ENCODE peak calls at places on chromosome 9, in eight cellular contexts. A is body of pancreas, W is breast epithelium, E is A549, G is lower leg skin, R is tibial nerve, F is testis, O is adrenal gland. N is an unnamed sample.

GRCh38 chr9:91073049-91073810 is 271.6 kb downstream of the SYK start:
- DNase-seq in G (no peak), W (no peak), O (no peak), A (no peak), E (no peak), R (no peak), F (no peak), N (no peak)

GRCh38 chr9:12884736-12885395 is 110.0 kb downstream of the LURAP1L start:
- DNase-seq in O (peak), E (peak), G (no peak), A (no peak), F (no peak), W (no peak), R (no peak), N (peak)

GRCh38 chr9:10062629-10063395 is 550.0 kb downstream of the PTPRD start:
- DNase-seq in A (no peak), G (no peak), O (peak), W (no peak), E (no peak), F (no peak), R (no peak), N (no peak)

GRCh38 chr9:95570646-95571045 is 53.9 kb upstream of the PTCH1 start:
- DNase-seq in O (no peak), G (no peak), E (no peak), F (no peak), R (no peak), W (no peak), A (no peak), N (peak)

GRCh38 chr9:120257483-120257882 is 322.5 kb downstream of the CDK5RAP2 start:
- DNase-seq in G (no peak), E (no peak), O (no peak), R (no peak), F (no peak), A (no peak), W (no peak), N (no peak)

GRCh38 chr9:86500667-86501435 is 146.6 kb upstream of the TUT7 start:
- DNase-seq in O (no peak), W (no peak), G (no peak), E (no peak), F (no peak), R (no peak), A (no peak), N (peak)

GRCh38 chr9:113589890-113590289 is 126.4 kb downstream of the RGS3 start:
- DNase-seq in F (no peak), G (no peak), A (no peak), R (no peak), E (no peak), W (no peak), O (no peak), N (no peak)

GRCh38 chr9:19127881-19128719 is 808 bp upstream of the PLIN2 start:
- DNase-seq in F (peak), G (peak), E (no peak), O (peak), A (peak), W (no peak), R (peak), N (no peak)

GRCh38 chr9:115002371-115003120 is 72.2 kb upstream of the TNFSF8 start:
- DNase-seq in O (no peak), W (no peak), G (no peak), A (no peak), R (no peak), F (no peak), E (no peak), N (no peak)

GRCh38 chr9:124108216-124108615 is 96.6 kb downstream of the LHX2 start:
- DNase-seq in W (no peak), F (no peak), A (no peak), G (no peak), R (no peak), E (no peak), O (no peak), N (no peak)

GRCh38 chr9:122263699-122264349 is 816 bp downstream of the RBM18 start:
- DNase-seq in R (no peak), F (no peak), W (no peak), O (no peak), A (no peak), G (no peak), E (no peak), N (no peak)

GRCh38 chr9:16601991-16602390 is 268.5 kb downstream of the BNC2 start:
- DNase-seq in O (no peak), E (no peak), R (no peak), F (no peak), G (no peak), A (no peak), W (no peak), N (no peak)

GRCh38 chr9:114989600-114990410 is 59.4 kb upstream of the TNFSF8 start:
- DNase-seq in R (no peak), F (no peak), A (no peak), G (no peak), E (no peak), W (no peak), O (no peak), N (no peak)

GRCh38 chr9:96721303-96721702 is 56.6 kb downstream of the ZNF510 start:
- DNase-seq in F (no peak), W (no peak), O (no peak), A (no peak), G (no peak), E (no peak), R (no peak), N (no peak)

GRCh38 chr9:124264812-124265211 is 7.1 kb downstream of the NEK6 start:
- DNase-seq in A (no peak), F (no peak), O (no peak), R (no peak), E (no peak), W (no peak), G (no peak), N (no peak)

GRCh38 chr9:121818016-121818661 is 166.7 kb downstream of the DAB2IP start:
- DNase-seq in G (peak), F (no peak), W (no peak), A (no peak), O (no peak), E (no peak), R (no peak), N (no peak)

GRCh38 chr9:35271637-35272036 is 109.8 kb downstream of the UNC13B start:
- DNase-seq in O (no peak), F (no peak), G (no peak), A (no peak), W (no peak), R (no peak), E (no peak), N (no peak)

GRCh38 chr9:124621371-124622328 is 114.5 kb upstream of the NR5A1 start:
- DNase-seq in O (no peak), G (no peak), E (no peak), W (peak), F (no peak), A (no peak), R (no peak), N (no peak)

GRCh38 chr9:115694014-115694413 is 459.6 kb upstream of the PAPPA start:
- DNase-seq in O (no peak), G (no peak), R (no peak), A (no peak), F (no peak), W (no peak), E (peak), N (no peak)

GRCh38 chr9:5869315-5870019 is 21.2 kb upstream of the MLANA start:
- DNase-seq in F (no peak), O (no peak), A (no peak), W (no peak), G (peak), R (no peak), E (peak), N (peak)

GRCh38 chr9:101705135-101705661 is 33.2 kb downstream of the GRIN3A start:
- DNase-seq in F (peak), W (no peak), A (peak), E (no peak), O (peak), R (no peak), G (peak), N (no peak)

GRCh38 chr9:21995652-21996275 is 1.2 kb downstream of the CDKN2B-AS1 start:
- DNase-seq in G (peak), F (peak), O (peak), A (peak), R (no peak), W (no peak), E (no peak), N (no peak)

GRCh38 chr9:21993893-21994525 is at the start of gene CDKN2A:
- DNase-seq in E (no peak), F (peak), O (peak), W (no peak), R (no peak), G (no peak), A (no peak), N (no peak)

GRCh38 chr9:21994526-21994995 is at the start of gene CDKN2B-AS1:
- DNase-seq in W (no peak), E (no peak), A (peak), G (no peak), F (peak), O (peak), R (no peak), N (no peak)

GRCh38 chr9:21996438-21996837 is 1.8 kb downstream of the CDKN2B-AS1 start:
- DNase-seq in F (no peak), W (no peak), R (no peak), E (no peak), O (no peak), A (no peak), G (no peak), N (no peak)

GRCh38 chr9:21994996-21995651 is 533 bp downstream of the CDKN2B-AS1 start:
- DNase-seq in E (no peak), A (peak), O (peak), W (peak), F (peak), R (no peak), G (peak), N (no peak)
- TF ChIP-seq POLR2A in E (no peak), A (peak), O (peak), W (no peak), F (no peak), R (no peak), G (no peak), N (no peak)

GRCh38 chr9:126754436-126755324 is 50.2 kb upstream of the ZBTB43 start:
- DNase-seq in A (no peak), G (peak), W (no peak), R (no peak), F (no peak), O (no peak), E (no peak), N (no peak)

GRCh38 chr9:126756876-126757415 is 47.9 kb upstream of the ZBTB43 start:
- DNase-seq in G (peak), F (no peak), O (no peak), A (no peak), W (peak), E (no peak), R (no peak), N (no peak)

GRCh38 chr9:126756238-126756637 is 48.6 kb upstream of the ZBTB43 start:
- DNase-seq in E (no peak), O (no peak), A (no peak), F (no peak), R (no peak), G (peak), W (no peak), N (no peak)

GRCh38 chr9:126752881-126753670 is 51.8 kb upstream of the ZBTB43 start:
- DNase-seq in R (no peak), O (no peak), F (no peak), E (no peak), G (peak), W (peak), A (no peak), N (no peak)

GRCh38 chr9:126755325-126755875 is 49.4 kb upstream of the ZBTB43 start:
- DNase-seq in W (no peak), F (no peak), R (no peak), O (no peak), G (peak), A (no peak), E (no peak), N (no peak)
- TF ChIP-seq POLR2A in W (no peak), F (no peak), R (no peak), O (no peak), G (no peak), A (no peak), E (no peak), N (no peak)

DNA sequence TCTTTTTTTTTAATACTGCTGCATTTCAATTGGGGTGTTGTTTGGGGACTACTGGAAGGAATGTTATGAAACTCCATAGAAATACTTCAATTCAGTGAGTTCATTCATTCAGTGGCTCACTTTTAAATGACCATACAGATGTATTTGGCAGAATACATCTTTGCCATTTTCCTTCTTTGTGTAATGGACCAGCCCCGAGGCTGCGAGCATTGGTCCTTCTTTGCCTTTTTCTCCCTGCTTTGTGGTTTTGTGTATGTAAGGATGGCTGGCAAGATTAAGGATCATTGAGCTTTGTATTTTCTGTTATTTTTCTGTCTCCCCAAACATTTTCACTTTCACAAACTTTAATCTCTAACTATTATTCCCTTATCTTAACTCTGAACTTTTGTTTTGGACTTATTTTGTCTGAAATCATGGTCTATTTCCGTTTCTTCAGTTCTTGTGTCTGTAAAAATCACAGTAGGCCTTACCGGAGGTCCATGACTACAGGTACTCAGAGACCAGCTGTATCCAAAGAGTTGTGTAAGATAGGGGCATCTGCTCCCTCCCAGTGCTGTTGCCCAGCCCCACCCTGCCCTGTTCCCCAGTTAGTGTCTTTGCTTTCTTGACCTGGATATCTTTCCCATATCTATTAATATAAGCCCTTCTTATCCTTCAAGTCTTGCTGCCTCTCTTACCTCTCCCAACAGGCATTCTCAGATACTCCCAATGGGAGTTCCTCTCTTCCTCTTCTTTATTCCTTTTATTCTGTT is 154.3 kb upstream of the DMRT1 start:
- DNase-seq in F (no peak), E (no peak), A (no peak), O (no peak), R (no peak), G (no peak), W (no peak), N (no peak)
- TF ChIP-seq POLR2A in F (no peak), E (no peak), A (no peak), O (no peak), R (no peak), G (no peak), W (no peak), N (no peak)

GRCh38 chr9:128943832-128944620 is 3.4 kb downstream of the DOLK start:
- DNase-seq in O (no peak), E (no peak), G (peak), F (no peak), R (no peak), A (no peak), W (peak), N (no peak)

GRCh38 chr9:128946945-128947422 is 419 bp downstream of the DOLK start:
- DNase-seq in R (no peak), F (peak), O (peak), G (no peak), W (peak), E (no peak), A (peak), N (no peak)

GRCh38 chr9:128945798-128946501 is 1.5 kb downstream of the DOLK start:
- DNase-seq in G (peak), F (no peak), W (peak), E (no peak), R (no peak), O (no peak), A (no peak), N (no peak)

GRCh38 chr9:128946544-128946943 is 859 bp downstream of the DOLK start:
- DNase-seq in E (no peak), R (no peak), G (no peak), F (no peak), O (no peak), A (no peak), W (no peak), N (no peak)

DNA sequence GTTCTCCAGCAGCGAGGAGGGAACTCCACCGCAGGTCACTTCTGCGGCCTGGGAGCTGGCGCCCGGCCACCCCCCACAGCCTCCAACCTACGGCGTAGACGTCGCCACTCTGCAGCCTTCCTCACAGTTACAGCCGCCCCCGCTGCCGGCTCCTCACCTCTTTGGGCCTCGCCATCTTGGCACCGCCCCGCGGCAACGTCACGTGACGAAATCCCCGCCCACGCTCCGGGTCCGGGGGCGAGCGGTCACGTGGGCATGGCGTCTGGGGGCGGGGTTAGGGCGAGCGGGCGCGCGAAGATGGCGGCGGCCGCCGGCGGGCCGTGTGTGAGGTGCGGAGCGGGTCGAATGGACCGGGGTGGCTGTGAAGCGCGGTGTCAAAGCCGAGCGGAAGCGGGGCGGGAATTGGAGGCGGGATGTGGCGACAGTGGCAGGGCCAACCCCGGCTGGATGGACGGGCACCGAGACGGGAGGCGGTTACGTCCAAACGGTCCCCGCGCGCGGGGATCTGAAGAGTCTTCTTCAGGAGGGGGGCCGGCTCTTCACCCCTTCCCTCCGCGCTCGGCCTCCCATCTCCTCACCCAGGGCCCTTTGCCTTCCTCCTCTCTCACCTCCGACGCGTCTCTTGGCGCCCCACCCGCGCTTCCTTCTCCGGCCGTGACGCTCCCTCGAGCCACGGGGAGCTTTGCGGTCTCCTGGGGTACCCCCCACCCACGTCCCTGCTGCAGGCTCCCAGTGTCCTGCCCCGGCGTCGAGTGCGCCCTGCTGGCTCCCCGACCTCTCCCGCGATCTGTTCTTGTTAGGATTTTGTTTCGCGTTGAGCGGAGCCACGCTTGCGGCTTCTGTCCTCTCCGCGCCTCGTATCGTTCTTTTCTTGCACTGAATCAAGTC is at the start of the genes DOLK and NUP188:
- DNase-seq in F (peak), W (peak), E (peak), A (peak), O (peak), R (peak), G (peak), N (peak)
- TF ChIP-seq POLR2A in F (peak), W (peak), E (peak), A (peak), O (peak), R (peak), G (no peak), N (peak)

DNA sequence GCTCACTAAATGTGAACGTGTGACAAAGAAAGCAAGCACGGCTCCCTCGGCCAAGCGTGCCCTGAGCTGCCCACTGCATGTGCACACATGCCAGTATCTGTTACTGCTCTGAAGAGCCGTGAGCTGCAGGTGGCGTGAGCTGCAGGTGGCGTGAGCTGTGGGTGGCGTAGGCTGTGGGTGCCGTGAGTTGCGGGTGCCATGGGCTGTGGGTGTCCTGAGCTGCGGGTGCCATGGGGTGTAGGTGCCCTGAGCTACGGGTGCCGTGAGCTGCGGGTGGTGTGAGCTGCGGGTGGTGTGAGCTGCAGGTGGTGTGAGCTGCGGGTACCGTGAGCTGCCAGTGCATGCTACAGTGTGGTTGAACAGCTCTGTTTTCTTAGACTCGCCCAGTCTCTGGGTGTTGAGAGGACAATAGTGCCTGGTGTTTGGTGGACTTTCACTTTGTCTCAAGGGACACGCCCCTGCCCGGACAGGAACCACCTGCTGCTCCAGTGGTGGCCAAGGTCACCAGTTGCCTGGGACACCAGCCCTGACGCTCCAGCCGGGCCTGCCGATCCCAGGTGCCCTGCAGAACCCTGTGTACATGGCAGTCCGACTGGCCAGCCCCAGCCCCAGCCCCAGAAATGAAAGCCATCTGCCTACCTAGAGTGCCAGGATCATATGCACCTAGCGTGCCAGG is 6.7 kb downstream of the CCDC187 start:
- DNase-seq in A (peak), E (no peak), R (no peak), G (no peak), W (no peak), F (no peak), O (peak), N (peak)
- TF ChIP-seq POLR2A in A (peak), E (no peak), R (no peak), G (no peak), W (no peak), F (no peak), O (no peak), N (no peak)

GRCh38 chr9:37952731-37953130 is 48.8 kb upstream of the SLC25A51 start:
- DNase-seq in O (peak), F (no peak), R (no peak), E (peak), W (no peak), G (no peak), A (no peak), N (no peak)

GRCh38 chr9:37954581-37954981 is 50.7 kb upstream of the SLC25A51 start:
- DNase-seq in O (no peak), F (no peak), W (no peak), A (no peak), E (no peak), R (no peak), G (no peak), N (no peak)

GRCh38 chr9:37953204-37953774 is 49.4 kb upstream of the SLC25A51 start:
- DNase-seq in A (no peak), E (no peak), R (no peak), F (no peak), W (no peak), O (no peak), G (no peak), N (no peak)

GRCh38 chr9:37951671-37952579 is 48.0 kb upstream of the SLC25A51 start:
- DNase-seq in A (no peak), F (no peak), W (no peak), E (peak), R (no peak), O (no peak), G (no peak), N (no peak)

DNA sequence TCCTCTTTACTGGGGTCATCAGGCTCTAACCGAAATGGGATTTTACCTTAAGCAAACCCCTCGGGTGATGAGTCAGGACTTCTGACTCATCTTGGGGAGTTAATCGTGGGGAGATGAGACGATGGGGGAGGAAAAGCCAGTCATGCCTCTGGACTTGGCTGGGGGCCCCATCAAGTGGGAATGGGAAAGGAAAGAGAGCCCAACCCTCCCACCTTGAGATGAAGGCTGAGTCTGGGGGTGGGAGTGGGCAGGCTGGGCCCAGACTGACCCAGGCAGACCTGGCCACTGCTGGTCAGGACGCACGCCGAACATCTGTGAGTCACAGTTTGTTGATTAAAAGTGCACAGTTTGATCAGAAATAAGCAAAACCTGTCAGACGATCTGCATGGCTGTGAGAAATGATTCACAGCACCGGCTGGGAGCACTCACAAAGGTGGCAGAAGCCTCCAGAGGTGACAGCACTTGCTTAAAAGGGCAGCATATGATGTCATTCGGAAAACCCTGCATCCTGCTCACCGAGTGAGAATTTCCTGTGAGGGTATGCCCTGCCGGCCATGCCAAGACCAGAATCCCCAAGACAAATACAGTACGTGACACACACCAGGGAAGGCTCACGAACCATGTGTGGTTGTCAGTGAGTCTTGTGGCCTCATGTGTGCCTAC is 50.0 kb upstream of the SLC25A51 start:
- DNase-seq in F (no peak), A (no peak), G (no peak), E (peak), O (peak), R (no peak), W (no peak), N (peak)
- TF ChIP-seq POLR2A in F (no peak), A (no peak), G (no peak), E (no peak), O (no peak), R (no peak), W (no peak), N (no peak)